ENCODE peak calls at places on chromosomes 12 and 14, in six cellular contexts. One of them, this sample, is unnamed.

GRCh38 chr12:126342866-126343265 is 1277.6 kb downstream of the AACS start:
- DNase-seq in sigmoid colon: no peak
- DNase-seq in esophagus squamous epithelium: no peak
- DNase-seq in mesendoderm: no peak
- DNase-seq in Panc1: no peak
- DNase-seq in stomach: no peak
- DNase-seq in this sample: no peak

GRCh38 chr12:26195641-26196423 is 459 bp downstream of the SSPN start:
- DNase-seq in sigmoid colon: peak; percentile 81
- DNase-seq in esophagus squamous epithelium: no peak
- DNase-seq in mesendoderm: peak; percentile 61
- DNase-seq in Panc1: peak; percentile 62
- DNase-seq in stomach: peak; percentile 44
- DNase-seq in this sample: peak; percentile 56

GRCh38 chr14:99117671-99118045 is 154.3 kb downstream of the BCL11B start:
- DNase-seq in sigmoid colon: no peak
- DNase-seq in esophagus squamous epithelium: no peak
- DNase-seq in mesendoderm: no peak
- DNase-seq in Panc1: no peak
- DNase-seq in stomach: no peak
- DNase-seq in this sample: no peak

GRCh38 chr12:124392271-124392990 is 97.5 kb downstream of the RFLNA start:
- DNase-seq in sigmoid colon: no peak
- DNase-seq in esophagus squamous epithelium: no peak
- DNase-seq in mesendoderm: peak; percentile 87
- DNase-seq in Panc1: no peak
- DNase-seq in stomach: no peak
- DNase-seq in this sample: no peak

GRCh38 chr12:30908389-30909087 is 18.0 kb upstream of the TSPAN11 start:
- DNase-seq in sigmoid colon: no peak
- DNase-seq in esophagus squamous epithelium: no peak
- DNase-seq in mesendoderm: no peak
- DNase-seq in Panc1: no peak
- DNase-seq in stomach: no peak
- DNase-seq in this sample: no peak

GRCh38 chr12:103102225-103102744 is 144.8 kb downstream of the ASCL1 start:
- DNase-seq in sigmoid colon: no peak
- DNase-seq in esophagus squamous epithelium: no peak
- DNase-seq in mesendoderm: no peak
- DNase-seq in Panc1: no peak
- DNase-seq in stomach: no peak
- DNase-seq in this sample: no peak

GRCh38 chr12:124940393-124941169 is 26.1 kb upstream of the UBC start:
- DNase-seq in sigmoid colon: peak; percentile 96
- DNase-seq in esophagus squamous epithelium: no peak
- DNase-seq in mesendoderm: peak; percentile 97
- DNase-seq in Panc1: no peak
- DNase-seq in stomach: peak; percentile 89
- DNase-seq in this sample: peak; percentile 96

GRCh38 chr14:76829650-76830421 is 3.6 kb downstream of the LRRC74A start:
- DNase-seq in sigmoid colon: peak; percentile 76
- DNase-seq in esophagus squamous epithelium: no peak
- DNase-seq in mesendoderm: no peak
- DNase-seq in Panc1: no peak
- DNase-seq in stomach: peak; percentile 50
- DNase-seq in this sample: no peak

GRCh38 chr12:90262261-90262660 is 553.6 kb upstream of the ATP2B1 start:
- DNase-seq in sigmoid colon: no peak
- DNase-seq in esophagus squamous epithelium: no peak
- DNase-seq in mesendoderm: no peak
- DNase-seq in Panc1: no peak
- DNase-seq in stomach: no peak
- DNase-seq in this sample: no peak

GRCh38 chr14:74302160-74302628 is 540 bp downstream of the ABCD4 start:
- DNase-seq in sigmoid colon: no peak
- DNase-seq in esophagus squamous epithelium: no peak
- DNase-seq in mesendoderm: peak; percentile 57
- DNase-seq in Panc1: no peak
- DNase-seq in stomach: no peak
- DNase-seq in this sample: no peak

GRCh38 chr12:8697120-8697475 is 693 bp upstream of the RIMKLB start:
- DNase-seq in sigmoid colon: no peak
- DNase-seq in esophagus squamous epithelium: no peak
- DNase-seq in mesendoderm: peak; percentile 81
- DNase-seq in Panc1: no peak
- DNase-seq in stomach: no peak
- DNase-seq in this sample: peak; percentile 52

GRCh38 chr12:15208140-15208539 is 13.1 kb downstream of the RERG start:
- DNase-seq in sigmoid colon: no peak
- DNase-seq in esophagus squamous epithelium: no peak
- DNase-seq in mesendoderm: peak; percentile 34
- DNase-seq in Panc1: no peak
- DNase-seq in stomach: no peak
- DNase-seq in this sample: no peak

GRCh38 chr12:8629486-8630033 is 16.9 kb upstream of the AICDA start:
- DNase-seq in sigmoid colon: no peak
- DNase-seq in esophagus squamous epithelium: no peak
- DNase-seq in mesendoderm: no peak
- DNase-seq in Panc1: no peak
- DNase-seq in stomach: no peak
- DNase-seq in this sample: no peak

GRCh38 chr12:88893801-88894200 is 313.5 kb upstream of the KITLG start:
- DNase-seq in sigmoid colon: no peak
- DNase-seq in esophagus squamous epithelium: no peak
- DNase-seq in mesendoderm: no peak
- DNase-seq in Panc1: no peak
- DNase-seq in stomach: no peak
- DNase-seq in this sample: no peak

GRCh38 chr12:12210983-12211382 is 55.9 kb downstream of the LRP6 start:
- DNase-seq in sigmoid colon: no peak
- DNase-seq in esophagus squamous epithelium: no peak
- DNase-seq in mesendoderm: no peak
- DNase-seq in Panc1: no peak
- DNase-seq in stomach: no peak
- DNase-seq in this sample: no peak

GRCh38 chr14:71595441-71595840 is 336.8 kb upstream of the RGS6 start:
- DNase-seq in sigmoid colon: no peak
- DNase-seq in esophagus squamous epithelium: no peak
- DNase-seq in mesendoderm: no peak
- DNase-seq in Panc1: no peak
- DNase-seq in stomach: no peak
- DNase-seq in this sample: no peak

GRCh38 chr12:109711596-109712461 is 1.8 kb upstream of the FAM222A start:
- DNase-seq in sigmoid colon: no peak
- DNase-seq in esophagus squamous epithelium: no peak
- DNase-seq in mesendoderm: peak; percentile 82
- DNase-seq in Panc1: no peak
- DNase-seq in stomach: peak; percentile 64
- DNase-seq in this sample: peak; percentile 73
- H3K4me3 ChIP-seq in sigmoid colon: no peak overlapping the region
- H3K4me3 ChIP-seq in esophagus squamous epithelium: no peak overlapping the region
- H3K4me3 ChIP-seq in mesendoderm: no peak overlapping the region
- H3K4me3 ChIP-seq in Panc1: no peak overlapping the region
- H3K4me3 ChIP-seq in stomach: peak overlapping the region; percentile 4
- H3K4me3 ChIP-seq in this sample: no peak overlapping the region

GRCh38 chr12:96238336-96239031 is 44.3 kb downstream of the ELK3 start:
- DNase-seq in sigmoid colon: peak; percentile 72
- DNase-seq in esophagus squamous epithelium: no peak
- DNase-seq in mesendoderm: no peak
- DNase-seq in Panc1: no peak
- DNase-seq in stomach: no peak
- DNase-seq in this sample: no peak
- H3K27ac ChIP-seq in sigmoid colon: peak overlapping the region; percentile 94
- H3K27ac ChIP-seq in esophagus squamous epithelium: peak overlapping the region; percentile 81
- H3K27ac ChIP-seq in mesendoderm: no peak overlapping the region
- H3K27ac ChIP-seq in Panc1: no peak overlapping the region
- H3K27ac ChIP-seq in stomach: peak overlapping the region; percentile 86
- H3K27ac ChIP-seq in this sample: no peak overlapping the region

GRCh38 chr14:47240755-47241437 is 434.5 kb downstream of the MDGA2 start:
- DNase-seq in sigmoid colon: no peak
- DNase-seq in esophagus squamous epithelium: no peak
- DNase-seq in mesendoderm: peak; percentile 51
- DNase-seq in Panc1: no peak
- DNase-seq in stomach: no peak
- DNase-seq in this sample: no peak
- H3K4me3 ChIP-seq in sigmoid colon: no peak overlapping the region
- H3K4me3 ChIP-seq in esophagus squamous epithelium: no peak overlapping the region
- H3K4me3 ChIP-seq in mesendoderm: no peak overlapping the region
- H3K4me3 ChIP-seq in Panc1: no peak overlapping the region
- H3K4me3 ChIP-seq in stomach: no peak overlapping the region
- H3K4me3 ChIP-seq in this sample: no peak overlapping the region

GRCh38 chr12:19299765-19300164 is 139.5 kb upstream of the AEBP2 start:
- DNase-seq in sigmoid colon: no peak
- DNase-seq in esophagus squamous epithelium: no peak
- DNase-seq in mesendoderm: peak; percentile 29
- DNase-seq in Panc1: no peak
- DNase-seq in stomach: no peak
- DNase-seq in this sample: no peak

GRCh38 chr12:19303496-19303895 is 135.8 kb upstream of the AEBP2 start:
- DNase-seq in sigmoid colon: no peak
- DNase-seq in esophagus squamous epithelium: no peak
- DNase-seq in mesendoderm: no peak
- DNase-seq in Panc1: no peak
- DNase-seq in stomach: no peak
- DNase-seq in this sample: no peak

GRCh38 chr12:19304149-19304780 is 135.0 kb upstream of the AEBP2 start:
- DNase-seq in sigmoid colon: no peak
- DNase-seq in esophagus squamous epithelium: no peak
- DNase-seq in mesendoderm: no peak
- DNase-seq in Panc1: no peak
- DNase-seq in stomach: no peak
- DNase-seq in this sample: no peak

GRCh38 chr12:19301223-19301622 is 138.1 kb upstream of the AEBP2 start:
- DNase-seq in sigmoid colon: no peak
- DNase-seq in esophagus squamous epithelium: no peak
- DNase-seq in mesendoderm: no peak
- DNase-seq in Panc1: no peak
- DNase-seq in stomach: no peak
- DNase-seq in this sample: no peak

DNA sequence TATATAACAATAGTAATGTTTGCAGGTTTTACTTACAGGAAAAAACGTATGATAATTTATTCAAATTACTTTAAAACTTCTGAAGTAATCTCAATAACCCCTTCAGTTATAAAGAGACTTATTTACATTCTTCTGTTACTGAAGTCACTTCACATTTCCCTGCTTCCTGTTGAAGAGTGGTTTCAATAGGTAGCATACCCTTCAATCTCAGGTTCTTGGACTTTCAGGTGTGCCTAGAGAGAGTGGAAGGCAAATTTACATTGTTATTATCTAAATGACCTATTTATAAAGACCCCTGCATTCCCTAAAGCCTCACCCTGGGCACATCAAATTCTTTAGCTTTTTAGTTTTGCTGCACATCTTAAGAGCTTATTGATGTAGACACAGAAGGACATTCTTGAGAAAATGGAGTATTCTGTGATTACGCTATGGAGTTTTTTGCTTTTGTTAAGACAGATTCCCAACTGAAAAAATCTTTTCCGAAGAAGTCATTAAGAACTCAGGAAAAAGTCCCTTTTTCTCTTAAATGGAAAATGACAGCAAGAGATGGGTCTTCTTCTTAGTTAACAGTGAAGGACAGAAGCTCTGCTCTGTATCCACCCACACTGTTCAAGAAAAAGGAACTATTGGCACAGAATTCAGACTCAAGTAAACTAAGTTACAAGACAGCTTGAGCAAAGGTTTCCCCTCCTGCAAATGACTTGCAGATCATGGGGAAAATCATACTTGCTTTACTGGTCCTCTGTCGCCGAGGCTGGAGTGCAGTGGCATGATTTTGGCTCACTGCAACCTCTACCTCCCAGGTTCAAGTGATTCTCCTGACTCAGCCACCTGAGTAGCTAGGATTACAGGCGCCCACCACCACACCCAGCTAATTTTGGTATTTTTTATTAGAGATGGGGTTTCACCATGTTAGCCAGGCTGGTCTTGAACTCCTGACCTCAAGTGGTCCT is 137.3 kb upstream of the AEBP2 start:
- DNase-seq in sigmoid colon: no peak
- DNase-seq in esophagus squamous epithelium: no peak
- DNase-seq in mesendoderm: no peak
- DNase-seq in Panc1: no peak
- DNase-seq in stomach: no peak
- DNase-seq in this sample: no peak
- H3K27ac ChIP-seq in sigmoid colon: no peak overlapping the region
- H3K27ac ChIP-seq in esophagus squamous epithelium: no peak overlapping the region
- H3K27ac ChIP-seq in mesendoderm: no peak overlapping the region
- H3K27ac ChIP-seq in Panc1: no peak overlapping the region
- H3K27ac ChIP-seq in stomach: no peak overlapping the region
- H3K27ac ChIP-seq in this sample: no peak overlapping the region

DNA sequence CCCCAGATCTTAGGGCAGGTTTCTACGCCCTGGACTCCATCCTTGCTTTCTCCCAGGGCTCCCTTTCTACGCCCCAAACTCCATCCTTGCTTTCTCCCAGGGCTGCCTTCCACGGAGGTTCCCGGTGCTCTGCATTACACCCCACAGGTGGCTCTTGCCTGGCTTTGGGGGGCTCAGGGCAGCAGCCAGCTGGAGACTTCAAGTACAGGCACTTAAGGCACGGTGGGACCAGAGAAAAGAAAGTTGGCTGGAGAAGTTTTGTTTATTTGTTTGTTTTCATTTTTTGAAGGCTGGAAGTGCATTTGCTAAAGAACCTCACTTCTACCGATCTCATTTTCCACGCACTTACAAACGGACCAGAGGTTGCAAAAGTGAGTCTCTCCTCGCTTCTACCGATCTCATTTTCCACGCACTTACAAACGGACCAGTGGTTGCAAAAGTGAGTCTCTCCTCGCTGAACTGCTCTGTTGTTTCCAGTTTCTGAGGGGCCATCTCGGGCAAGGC is 103.8 kb upstream of the MED13L start:
- DNase-seq in sigmoid colon: no peak
- DNase-seq in esophagus squamous epithelium: no peak
- DNase-seq in mesendoderm: no peak
- DNase-seq in Panc1: no peak
- DNase-seq in stomach: no peak
- DNase-seq in this sample: no peak
- H3K4me3 ChIP-seq in sigmoid colon: no peak overlapping the region
- H3K4me3 ChIP-seq in esophagus squamous epithelium: no peak overlapping the region
- H3K4me3 ChIP-seq in mesendoderm: no peak overlapping the region
- H3K4me3 ChIP-seq in Panc1: no peak overlapping the region
- H3K4me3 ChIP-seq in stomach: no peak overlapping the region
- H3K4me3 ChIP-seq in this sample: no peak overlapping the region

This sample was measured in small intestine.